ENCODE peak calls at places on chromosome 3, in six cellular contexts. One of them, this sample, is unnamed.

GRCh38 chr3:33490641-33491241 is 50.5 kb upstream of the UBP1 start:
- DNase-seq in left ventricle myocardium superior: no peak
- DNase-seq in naive thymus-derived CD8-positive, alpha-beta T cell: no peak
- DNase-seq in NCI-H1105: no peak
- DNase-seq in Caki2: no peak
- DNase-seq in activated naive CD8-positive, alpha-beta T cell treated with anti-CD3 and anti-CD28 coated beads for 36 hours: no peak
- DNase-seq in this sample: no peak

GRCh38 chr3:143775401-143775970 is 72.8 kb downstream of the SLC9A9 start:
- DNase-seq in left ventricle myocardium superior: no peak
- DNase-seq in activated naive CD8-positive, alpha-beta T cell treated with anti-CD3 and anti-CD28 coated beads for 36 hours: no peak
- DNase-seq in Caki2: peak
- DNase-seq in NCI-H1105: peak
- DNase-seq in naive thymus-derived CD8-positive, alpha-beta T cell: no peak
- DNase-seq in this sample: no peak

GRCh38 chr3:5136619-5137429 is 14.7 kb downstream of the ARL8B start:
- DNase-seq in naive thymus-derived CD8-positive, alpha-beta T cell: no peak
- DNase-seq in NCI-H1105: no peak
- DNase-seq in Caki2: no peak
- DNase-seq in activated naive CD8-positive, alpha-beta T cell treated with anti-CD3 and anti-CD28 coated beads for 36 hours: no peak
- DNase-seq in left ventricle myocardium superior: no peak
- DNase-seq in this sample: no peak

GRCh38 chr3:77699292-77699691 is 659.4 kb downstream of the ROBO2 start:
- DNase-seq in activated naive CD8-positive, alpha-beta T cell treated with anti-CD3 and anti-CD28 coated beads for 36 hours: no peak
- DNase-seq in naive thymus-derived CD8-positive, alpha-beta T cell: no peak
- DNase-seq in NCI-H1105: no peak
- DNase-seq in left ventricle myocardium superior: no peak
- DNase-seq in Caki2: no peak
- DNase-seq in this sample: no peak

GRCh38 chr3:11566478-11566877 is 77.2 kb downstream of the VGLL4 start:
- DNase-seq in left ventricle myocardium superior: no peak
- DNase-seq in Caki2: no peak
- DNase-seq in NCI-H1105: no peak
- DNase-seq in naive thymus-derived CD8-positive, alpha-beta T cell: no peak
- DNase-seq in activated naive CD8-positive, alpha-beta T cell treated with anti-CD3 and anti-CD28 coated beads for 36 hours: no peak
- DNase-seq in this sample: no peak

GRCh38 chr3:123028233-123028828 is 768 bp upstream of the SEMA5B start:
- DNase-seq in activated naive CD8-positive, alpha-beta T cell treated with anti-CD3 and anti-CD28 coated beads for 36 hours: no peak
- DNase-seq in Caki2: peak
- DNase-seq in left ventricle myocardium superior: no peak
- DNase-seq in naive thymus-derived CD8-positive, alpha-beta T cell: no peak
- DNase-seq in NCI-H1105: peak
- DNase-seq in this sample: no peak

GRCh38 chr3:45509038-45509767 is 85.3 kb upstream of the LIMD1 start:
- DNase-seq in naive thymus-derived CD8-positive, alpha-beta T cell: no peak
- DNase-seq in activated naive CD8-positive, alpha-beta T cell treated with anti-CD3 and anti-CD28 coated beads for 36 hours: peak
- DNase-seq in Caki2: peak
- DNase-seq in NCI-H1105: peak
- DNase-seq in left ventricle myocardium superior: no peak
- DNase-seq in this sample: no peak

GRCh38 chr3:44729384-44729910 is at the start of gene ZNF501:
- DNase-seq in activated naive CD8-positive, alpha-beta T cell treated with anti-CD3 and anti-CD28 coated beads for 36 hours: peak
- DNase-seq in naive thymus-derived CD8-positive, alpha-beta T cell: peak
- DNase-seq in left ventricle myocardium superior: peak
- DNase-seq in Caki2: peak
- DNase-seq in NCI-H1105: peak
- DNase-seq in this sample: peak

GRCh38 chr3:125141596-125142417 is 70.7 kb downstream of the SLC12A8 start:
- DNase-seq in activated naive CD8-positive, alpha-beta T cell treated with anti-CD3 and anti-CD28 coated beads for 36 hours: peak
- DNase-seq in NCI-H1105: no peak
- DNase-seq in Caki2: no peak
- DNase-seq in left ventricle myocardium superior: peak
- DNase-seq in naive thymus-derived CD8-positive, alpha-beta T cell: peak
- DNase-seq in this sample: peak

GRCh38 chr3:53495518-53496501 is 1.4 kb downstream of the CACNA1D start:
- DNase-seq in Caki2: no peak
- DNase-seq in left ventricle myocardium superior: no peak
- DNase-seq in activated naive CD8-positive, alpha-beta T cell treated with anti-CD3 and anti-CD28 coated beads for 36 hours: peak
- DNase-seq in naive thymus-derived CD8-positive, alpha-beta T cell: no peak
- DNase-seq in NCI-H1105: peak
- DNase-seq in this sample: peak

GRCh38 chr3:63557912-63558311 is 94.6 kb upstream of the SNTN start:
- DNase-seq in NCI-H1105: no peak
- DNase-seq in activated naive CD8-positive, alpha-beta T cell treated with anti-CD3 and anti-CD28 coated beads for 36 hours: no peak
- DNase-seq in naive thymus-derived CD8-positive, alpha-beta T cell: no peak
- DNase-seq in left ventricle myocardium superior: no peak
- DNase-seq in Caki2: no peak
- DNase-seq in this sample: no peak

GRCh38 chr3:13013994-13014754 is 59.1 kb downstream of the IQSEC1 start:
- DNase-seq in naive thymus-derived CD8-positive, alpha-beta T cell: no peak
- DNase-seq in left ventricle myocardium superior: no peak
- DNase-seq in Caki2: no peak
- DNase-seq in activated naive CD8-positive, alpha-beta T cell treated with anti-CD3 and anti-CD28 coated beads for 36 hours: peak
- DNase-seq in NCI-H1105: no peak
- DNase-seq in this sample: no peak

GRCh38 chr3:51675201-51675611 is 4.2 kb downstream of the TEX264 start:
- DNase-seq in left ventricle myocardium superior: no peak
- DNase-seq in activated naive CD8-positive, alpha-beta T cell treated with anti-CD3 and anti-CD28 coated beads for 36 hours: no peak
- DNase-seq in NCI-H1105: no peak
- DNase-seq in naive thymus-derived CD8-positive, alpha-beta T cell: no peak
- DNase-seq in Caki2: no peak
- DNase-seq in this sample: no peak

GRCh38 chr3:72489916-72490315 is 358.3 kb downstream of the SHQ1 start:
- DNase-seq in NCI-H1105: no peak
- DNase-seq in naive thymus-derived CD8-positive, alpha-beta T cell: no peak
- DNase-seq in Caki2: no peak
- DNase-seq in left ventricle myocardium superior: no peak
- DNase-seq in activated naive CD8-positive, alpha-beta T cell treated with anti-CD3 and anti-CD28 coated beads for 36 hours: no peak
- DNase-seq in this sample: no peak

GRCh38 chr3:186746008-186746407 is 28.8 kb downstream of the KNG1 start:
- DNase-seq in naive thymus-derived CD8-positive, alpha-beta T cell: no peak
- DNase-seq in Caki2: peak
- DNase-seq in activated naive CD8-positive, alpha-beta T cell treated with anti-CD3 and anti-CD28 coated beads for 36 hours: no peak
- DNase-seq in NCI-H1105: no peak
- DNase-seq in left ventricle myocardium superior: peak
- DNase-seq in this sample: peak

GRCh38 chr3:126424751-126425150 is 30.0 kb downstream of the CFAP100 start:
- DNase-seq in left ventricle myocardium superior: no peak
- DNase-seq in Caki2: no peak
- DNase-seq in naive thymus-derived CD8-positive, alpha-beta T cell: no peak
- DNase-seq in activated naive CD8-positive, alpha-beta T cell treated with anti-CD3 and anti-CD28 coated beads for 36 hours: no peak
- DNase-seq in NCI-H1105: no peak
- DNase-seq in this sample: no peak

This sample was measured in pancreas.